ENCODE peak calls at places on chromosomes 1 and 21, in five cellular contexts. R is SK-N-SH, H is IMR-90, Y is GM23338, V is keratinocyte. O is an unnamed sample.

GRCh38 chr1:68916227-68916853 is 419.5 kb upstream of the DEPDC1 start:
- DNase-seq in Y (no peak), R (no peak), H (peak), V (no peak), O (peak)

GRCh38 chr1:64955093-64956066 is 11.0 kb downstream of the JAK1 start:
- DNase-seq in H (no peak), Y (peak), R (no peak), V (no peak), O (peak)

GRCh38 chr1:236150291-236150940 is 8.1 kb downstream of the GPR137B start:
- DNase-seq in Y (no peak), R (no peak), H (no peak), V (no peak), O (no peak)

GRCh38 chr1:194929376-194929775 is 1678.9 kb downstream of the KCNT2 start:
- DNase-seq in H (peak), R (no peak), Y (no peak), V (no peak), O (no peak)

GRCh38 chr21:38922474-38922873 is 116.7 kb downstream of the ETS2 start:
- DNase-seq in H (no peak), R (no peak), V (no peak), Y (no peak), O (no peak)

GRCh38 chr1:29372108-29372507 is 135.8 kb downstream of the PTPRU start:
- DNase-seq in R (peak), H (no peak), Y (no peak), V (no peak), O (no peak)

GRCh38 chr1:168623003-168623828 is 46.8 kb downstream of the XCL1 start:
- DNase-seq in Y (no peak), R (no peak), V (no peak), H (peak), O (peak)

GRCh38 chr1:236893626-236894545 is 98.8 kb downstream of the MTR start:
- DNase-seq in R (peak), Y (no peak), V (no peak), H (peak), O (no peak)

GRCh38 chr1:16163882-16164820 is 8.3 kb upstream of the EPHA2 start:
- DNase-seq in H (peak), R (no peak), Y (no peak), V (no peak), O (peak)

GRCh38 chr1:97758589-97759057 is 162.2 kb downstream of the DPYD start:
- DNase-seq in Y (no peak), R (no peak), H (no peak), V (no peak), O (no peak)

GRCh38 chr1:177914603-177915002 is 55.3 kb downstream of the SEC16B start:
- DNase-seq in R (no peak), V (no peak), Y (no peak), H (peak), O (no peak)

GRCh38 chr21:42404534-42404933 is 832 bp downstream of the UBASH3A start:
- DNase-seq in V (no peak), H (no peak), R (no peak), Y (no peak), O (no peak)

GRCh38 chr1:109640285-109640865 is 15.5 kb upstream of the GSTM4 start:
- DNase-seq in R (peak), Y (peak), H (peak), V (no peak), O (peak)

GRCh38 chr1:10353282-10353681 is 45.6 kb upstream of the PGD start:
- DNase-seq in Y (peak), V (no peak), R (no peak), H (no peak), O (no peak)

GRCh38 chr1:96865731-96866684 is 144.4 kb downstream of the PTBP2 start:
- DNase-seq in H (peak), V (no peak), Y (no peak), R (no peak), O (peak)

GRCh38 chr1:54163051-54163450 is 10.3 kb upstream of the CDCP2 start:
- DNase-seq in H (no peak), R (no peak), V (no peak), Y (no peak), O (no peak)

GRCh38 chr1:6935379-6936307 is 150.4 kb downstream of the CAMTA1 start:
- DNase-seq in R (peak), V (no peak), Y (no peak), H (no peak), O (no peak)

GRCh38 chr21:46005481-46005881 is 23.9 kb downstream of the COL6A1 start:
- DNase-seq in Y (no peak), H (no peak), R (peak), V (no peak), O (no peak)

GRCh38 chr21:45913886-45914285 is 67.7 kb upstream of the COL6A1 start:
- DNase-seq in R (no peak), Y (no peak), H (no peak), V (no peak), O (no peak)

GRCh38 chr21:42381347-42381984 is 14.4 kb downstream of the TMPRSS3 start:
- DNase-seq in V (no peak), R (no peak), H (peak), Y (peak), O (peak)

GRCh38 chr1:33348676-33349080 is 27.8 kb upstream of the A3GALT2 start:
- DNase-seq in R (peak), V (no peak), H (no peak), Y (no peak), O (no peak)

GRCh38 chr1:79792212-79792575 is 785.7 kb upstream of the ADGRL4 start:
- DNase-seq in V (no peak), R (no peak), Y (no peak), H (peak), O (peak)

GRCh38 chr1:167328762-167329483 is 108.2 kb downstream of the POU2F1 start:
- DNase-seq in V (no peak), R (no peak), H (peak), Y (peak), O (no peak)

GRCh38 chr1:167331650-167332049 is 111.0 kb downstream of the POU2F1 start:
- DNase-seq in H (no peak), Y (no peak), V (no peak), R (no peak), O (no peak)

GRCh38 chr1:167325151-167325550 is 104.5 kb downstream of the POU2F1 start:
- DNase-seq in V (no peak), Y (no peak), H (no peak), R (no peak), O (no peak)

GRCh38 chr1:167330601-167331293 is 110.1 kb downstream of the POU2F1 start:
- DNase-seq in Y (no peak), H (no peak), V (no peak), R (no peak), O (no peak)

GRCh38 chr1:167328306-167328705 is 107.6 kb downstream of the POU2F1 start:
- DNase-seq in H (no peak), V (no peak), R (no peak), Y (no peak), O (no peak)
- H3K4me2 ChIP-seq in H (no peak), V (no peak), R (no peak), Y (peak), O (no peak)

GRCh38 chr1:19797827-19798226 is 1.9 kb downstream of the TMCO4 start:
- DNase-seq in Y (no peak), H (no peak), V (no peak), R (no peak), O (no peak)
- H3K4me2 ChIP-seq in Y (no peak), H (no peak), V (no peak), R (no peak), O (no peak)

GRCh38 chr1:27348861-27349783 is 7.3 kb downstream of the SYTL1 start:
- DNase-seq in Y (peak), V (peak), H (no peak), R (peak), O (peak)

GRCh38 chr1:27346991-27347627 is 5.3 kb downstream of the SYTL1 start:
- DNase-seq in Y (no peak), R (no peak), H (peak), V (no peak), O (peak)

GRCh38 chr1:27351541-27352107 is 9.8 kb downstream of the SYTL1 start:
- DNase-seq in R (no peak), H (no peak), V (no peak), Y (no peak), O (no peak)

GRCh38 chr1:27350673-27351540 is 9.1 kb downstream of the SYTL1 start:
- DNase-seq in H (no peak), V (no peak), Y (peak), R (no peak), O (peak)

GRCh38 chr1:27349784-27350672 is 8.2 kb downstream of the SYTL1 start:
- DNase-seq in R (peak), V (no peak), H (peak), Y (peak), O (peak)
- H3K4me2 ChIP-seq in R (peak), V (peak), H (peak), Y (peak), O (peak)

GRCh38 chr21:44392185-44392584 is 38.8 kb downstream of the TRPM2 start:
- DNase-seq in Y (no peak), H (no peak), V (no peak), R (no peak), O (no peak)
- H3K4me2 ChIP-seq in Y (no peak), H (no peak), V (no peak), R (no peak), O (no peak)